ENCODE peak calls at places on chromosomes 11 and 22, in nine cellular contexts. O, A, R, D, H, X, Z, U and P are unnamed samples.

GRCh38 chr11:80417681-80418080 is 976.9 kb upstream of the TENM4 start:
- DNase-seq in Z (no peak), O (no peak), A (no peak), U (no peak), R (no peak), X (no peak), D (no peak), H (no peak), P (peak)

GRCh38 chr22:48906177-48906835 is 921.4 kb downstream of the BRD1 start:
- DNase-seq in Z (no peak), X (no peak), D (no peak), H (no peak), U (peak), A (no peak), O (no peak), R (no peak), P (no peak)

GRCh38 chr11:98003606-98004371 is 1017.0 kb upstream of the CNTN5 start:
- DNase-seq in H (no peak), A (no peak), O (no peak), U (no peak), R (no peak), Z (no peak), D (no peak), X (no peak), P (no peak)

GRCh38 chr11:111077938-111078337 is 167.6 kb upstream of the POU2AF2 start:
- DNase-seq in D (no peak), H (no peak), Z (no peak), R (no peak), A (no peak), O (no peak), X (no peak), U (no peak), P (no peak)

GRCh38 chr11:35750315-35750714 is 87.7 kb downstream of the TRIM44 start:
- DNase-seq in X (no peak), H (no peak), Z (no peak), R (no peak), A (no peak), D (no peak), O (no peak), U (no peak), P (no peak)

GRCh38 chr11:36361901-36362391 is 65.9 kb downstream of the PRR5L start:
- DNase-seq in X (no peak), U (no peak), R (no peak), A (peak), H (no peak), D (no peak), Z (peak), O (no peak), P (peak)

GRCh38 chr22:28909375-28909774 is 26.0 kb downstream of the ZNRF3 start:
- DNase-seq in A (no peak), H (no peak), U (peak), Z (no peak), D (no peak), O (no peak), X (peak), R (no peak), P (peak)

GRCh38 chr22:44337658-44338004 is 24.9 kb upstream of the SHISAL1 start:
- DNase-seq in Z (no peak), U (no peak), H (no peak), D (no peak), O (no peak), X (peak), R (no peak), A (peak), P (peak)

GRCh38 chr22:33051960-33052839 is 6.0 kb downstream of the SYN3 start:
- DNase-seq in O (no peak), X (no peak), A (no peak), D (no peak), H (peak), Z (no peak), U (no peak), R (no peak), P (no peak)

GRCh38 chr11:121416909-121417567 is 35.1 kb upstream of the SORL1 start:
- DNase-seq in A (peak), R (peak), H (no peak), O (peak), X (peak), Z (no peak), U (peak), D (peak), P (peak)